ENCODE peak calls at places on chromosomes 11 and 22, in six cellular contexts. K is NCI-H69, Y is AG04450, S is Kasumi-1, W is hepatic stellate cell, V is Peyer's patch. U is an unnamed sample.

GRCh38 chr22:40498454-40499186 is 128.2 kb downstream of the SGSM3 start:
- DNase-seq in K (peak; percentile 77), W (peak; percentile 61), Y (peak; percentile 89), V (no peak), S (no peak), U (peak; percentile 38)

GRCh38 chr22:50474711-50475651 is at the start of gene SBF1:
- DNase-seq in S (peak; percentile 72), Y (peak; percentile 48), V (peak; percentile 93), W (peak; percentile 100), K (peak; percentile 96), U (peak; percentile 76)

GRCh38 chr11:123145661-123146060 is 49.4 kb downstream of the CLMP start:
- DNase-seq in V (no peak), S (no peak), Y (no peak), W (no peak), K (peak; percentile 89), U (no peak)

GRCh38 chr22:32615874-32616564 is 141.4 kb downstream of the FBXO7 start:
- DNase-seq in V (no peak), W (no peak), Y (no peak), K (peak; percentile 12), S (no peak), U (no peak)

GRCh38 chr11:118628861-118629549 is 21.6 kb downstream of the PHLDB1 start:
- DNase-seq in V (no peak), K (no peak), Y (no peak), S (no peak), W (no peak), U (no peak)

GRCh38 chr22:47918936-47919505 is 1156.6 kb downstream of the TBC1D22A start:
- DNase-seq in S (no peak), V (no peak), Y (no peak), W (no peak), K (peak; percentile 50), U (no peak)

GRCh38 chr11:61116426-61117214 is 14.3 kb downstream of the CD5 start:
- DNase-seq in V (no peak), S (no peak), Y (no peak), K (no peak), W (no peak), U (no peak)

GRCh38 chr11:106714179-106714578 is 304.1 kb downstream of the GUCY1A2 start:
- DNase-seq in S (no peak), K (no peak), Y (peak; percentile 34), V (no peak), W (no peak), U (no peak)

GRCh38 chr11:44828296-44828695 is 101.5 kb downstream of the TSPAN18 start:
- DNase-seq in W (no peak), Y (no peak), V (no peak), S (no peak), K (no peak), U (no peak)

GRCh38 chr11:119828819-119829218 is 99.8 kb upstream of the NECTIN1 start:
- DNase-seq in Y (no peak), K (no peak), W (no peak), V (no peak), S (no peak), U (no peak)

GRCh38 chr11:130831506-130832385 is 84.5 kb downstream of the SNX19 start:
- DNase-seq in V (no peak), Y (no peak), S (no peak), W (no peak), K (peak; percentile 74), U (no peak)

GRCh38 chr22:38567531-38568245 is 2.3 kb downstream of the DMC1 start:
- DNase-seq in K (no peak), V (no peak), S (no peak), Y (no peak), W (no peak), U (no peak)

GRCh38 chr11:93089474-93090102 is 108.2 kb downstream of the SLC36A4 start:
- DNase-seq in K (peak; percentile 81), V (no peak), Y (peak; percentile 11), S (peak; percentile 77), W (no peak), U (peak; percentile 10)

GRCh38 chr22:32354360-32355351 is 3.0 kb upstream of the RFPL3 start:
- DNase-seq in S (no peak), K (peak; percentile 32), V (no peak), Y (peak; percentile 2), W (no peak), U (no peak)

GRCh38 chr11:74397531-74398243 is 546 bp downstream of the PGM2L1 start:
- DNase-seq in K (peak; percentile 88), V (peak; percentile 52), S (peak; percentile 84), W (peak; percentile 22), Y (no peak), U (no peak)

GRCh38 chr22:21726650-21727049 is 8.9 kb downstream of the YPEL1 start:
- DNase-seq in Y (no peak), W (no peak), V (no peak), K (peak; percentile 85), S (peak; percentile 34), U (no peak)

GRCh38 chr11:59368238-59369022 is 9.7 kb downstream of the OR5AN1 start:
- DNase-seq in W (no peak), Y (no peak), V (peak; percentile 50), K (no peak), S (peak; percentile 87), U (no peak)

GRCh38 chr11:102313225-102313940 is 3.9 kb upstream of the BIRC3 start:
- DNase-seq in V (no peak), W (no peak), K (no peak), S (no peak), Y (no peak), U (no peak)

GRCh38 chr11:71420455-71421241 is 27.5 kb downstream of the DHCR7 start:
- DNase-seq in W (peak; percentile 63), V (peak; percentile 30), S (peak; percentile 55), Y (peak; percentile 3), K (peak; percentile 78), U (no peak)

U was measured in amniotic stem cell.